ENCODE peak calls at places on chromosomes 7 and 10, in seven cellular contexts. H is tibial artery; Q is SK-N-DZ; N is stimulated activated CD4-positive, alpha-beta T cell treated with anti-CD3 and anti-CD28 coated beads, Interleukin-12 subunit alpha, Interleukin-12 subunit beta, amount 100 ng/mL, for 48 hours; G is omental fat pad; D is left ventricle myocardium inferior; O is T-cell. T is an unnamed sample.

GRCh38 chr7:130491841-130492518 is at the start of gene MEST:
- DNase-seq in G (no peak), O (no peak), D (no peak), H (no peak), N (no peak), Q (no peak), T (peak)

GRCh38 chr10:122656308-122656705 is 43.3 kb downstream of the C10orf120 start:
- DNase-seq in D (no peak), H (no peak), G (no peak), N (no peak), O (no peak), Q (no peak), T (no peak)

GRCh38 chr10:23461557-23461956 is 22.7 kb downstream of the OTUD1 start:
- DNase-seq in O (no peak), D (no peak), G (no peak), Q (no peak), H (no peak), N (no peak), T (no peak)

GRCh38 chr7:136018104-136018503 is 40.9 kb upstream of the MTPN start:
- DNase-seq in D (no peak), H (no peak), N (no peak), G (no peak), O (no peak), Q (no peak), T (no peak)

GRCh38 chr7:128924706-128925588 is 12.8 kb upstream of the IRF5 start:
- DNase-seq in H (peak), Q (no peak), O (no peak), N (no peak), G (no peak), D (no peak), T (no peak)

GRCh38 chr10:71429304-71429703 is 32.6 kb downstream of the CDH23 start:
- DNase-seq in N (no peak), G (no peak), Q (no peak), O (no peak), H (peak), D (no peak), T (no peak)

GRCh38 chr10:110637558-110638053 is 6.5 kb upstream of the RBM20 start:
- DNase-seq in H (no peak), N (no peak), G (no peak), O (no peak), D (no peak), Q (no peak), T (no peak)

GRCh38 chr10:24618401-24618800 is 105.3 kb downstream of the ARHGAP21 start:
- DNase-seq in N (no peak), Q (no peak), H (no peak), G (no peak), D (no peak), O (no peak), T (no peak)

GRCh38 chr10:33381391-33381790 is 46.9 kb upstream of the NRP1 start:
- DNase-seq in O (no peak), H (no peak), G (no peak), N (no peak), Q (no peak), D (no peak), T (no peak)

GRCh38 chr10:83518779-83519178 is 620.5 kb upstream of the GHITM start:
- DNase-seq in N (no peak), Q (no peak), H (no peak), D (no peak), G (no peak), O (no peak), T (no peak)

GRCh38 chr7:19009936-19010280 is 107.5 kb downstream of the TWIST1 start:
- DNase-seq in D (no peak), G (no peak), Q (no peak), N (no peak), O (no peak), H (no peak), T (no peak)

GRCh38 chr7:128737867-128738390 is 1.2 kb upstream of the CALU start:
- DNase-seq in H (no peak), N (no peak), D (no peak), O (no peak), Q (no peak), G (no peak), T (no peak)

GRCh38 chr10:43162604-43163003 is 24.4 kb downstream of the CSGALNACT2 start:
- DNase-seq in G (no peak), Q (no peak), O (no peak), N (no peak), H (no peak), D (no peak), T (no peak)

GRCh38 chr10:46198516-46198915 is 88.3 kb upstream of the ANTXRL start:
- DNase-seq in D (no peak), G (no peak), H (no peak), N (no peak), Q (no peak), O (no peak), T (no peak)

T was measured in GM12865.